ENCODE peak calls at places on chromosome 7, in seven cellular contexts. L is sciatic nerve; G is GM13976; W is effector memory CD8-positive, alpha-beta T cell; K is glutamatergic neuron; N is left ventricle myocardium superior; V is GM23338. Y is an unnamed sample.

GRCh38 chr7:56570968-56571367 is 454.8 kb upstream of the NUPR2 start:
- DNase-seq in L (no peak), W (no peak), G (no peak), V (no peak), N (no peak), K (no peak), Y (no peak)

GRCh38 chr7:14286036-14286435 is 296.6 kb upstream of the ETV1 start:
- DNase-seq in K (no peak), V (no peak), N (no peak), L (no peak), W (no peak), G (no peak), Y (no peak)

GRCh38 chr7:150399421-150399820 is 20.3 kb downstream of the ZNF775 start:
- DNase-seq in W (no peak), V (no peak), G (no peak), N (no peak), L (no peak), K (no peak), Y (peak)

GRCh38 chr7:100247152-100247757 is 27.5 kb downstream of the PVRIG start:
- DNase-seq in W (no peak), G (no peak), L (no peak), V (peak), N (no peak), K (peak), Y (no peak)

GRCh38 chr7:54541941-54542618 is at the start of gene VSTM2A:
- DNase-seq in L (no peak), V (peak), N (no peak), G (peak), W (no peak), K (peak), Y (no peak)

GRCh38 chr7:5408777-5409176 is 14.9 kb downstream of the TNRC18 start:
- DNase-seq in W (no peak), V (no peak), K (no peak), N (no peak), L (no peak), G (no peak), Y (no peak)

GRCh38 chr7:139582671-139583155 is 59.2 kb downstream of the CLEC2L start:
- DNase-seq in N (no peak), L (no peak), G (no peak), K (no peak), W (no peak), V (no peak), Y (no peak)

GRCh38 chr7:2253525-2254244 is 11.7 kb downstream of the NUDT1 start:
- DNase-seq in L (no peak), W (no peak), G (no peak), K (no peak), V (no peak), N (no peak), Y (no peak)

GRCh38 chr7:12256025-12256570 is 45.0 kb downstream of the TMEM106B start:
- DNase-seq in N (no peak), G (no peak), V (no peak), W (no peak), L (no peak), K (no peak), Y (no peak)

GRCh38 chr7:79876769-79877362 is 257.8 kb upstream of the GNAI1 start:
- DNase-seq in V (no peak), L (no peak), W (no peak), N (no peak), K (no peak), G (no peak), Y (no peak)

GRCh38 chr7:158541330-158542010 is 46.2 kb downstream of the PTPRN2 start:
- DNase-seq in L (no peak), V (no peak), G (peak), W (no peak), K (no peak), N (peak), Y (no peak)

GRCh38 chr7:604038-604883 is 84.6 kb upstream of the PDGFA start:
- DNase-seq in V (no peak), K (no peak), N (peak), W (peak), G (peak), L (peak), Y (peak)